ENCODE peak calls at places on chromosomes 5 and 9, in nine cellular contexts. G, B, J, X, D, R, N, S and A are unnamed samples.

GRCh38 chr9:101380295-101380694 is 4.5 kb downstream of the BAAT start:
- DNase-seq in S (no peak), D (no peak), G (peak; percentile 26), B (no peak), N (no peak), R (no peak), X (no peak), J (no peak), A (no peak)

GRCh38 chr5:137615171-137615775 is 116.1 kb upstream of the SPOCK1 start:
- DNase-seq in N (no peak), D (no peak), X (no peak), J (no peak), S (no peak), R (no peak), B (no peak), G (no peak), A (no peak)

GRCh38 chr5:143946821-143947220 is 134.9 kb downstream of the HMHB1 start:
- DNase-seq in J (no peak), D (no peak), G (no peak), S (peak; percentile 35), X (no peak), B (no peak), R (no peak), N (no peak), A (no peak)

GRCh38 chr9:106526805-106527204 is 336.2 kb upstream of the ZNF462 start:
- DNase-seq in X (no peak), S (no peak), G (no peak), N (no peak), R (no peak), D (no peak), J (no peak), B (no peak), A (no peak)

GRCh38 chr5:112485802-112486427 is 66.8 kb upstream of the EPB41L4A start:
- DNase-seq in B (no peak), G (no peak), R (no peak), N (no peak), D (no peak), X (no peak), S (no peak), J (no peak), A (peak; percentile 50)

GRCh38 chr5:154778534-154778933 is 23.4 kb downstream of the LARP1 start:
- DNase-seq in B (no peak), G (no peak), N (no peak), J (no peak), S (no peak), X (no peak), R (no peak), D (peak; percentile 78), A (no peak)

GRCh38 chr5:122173484-122174191 is 44.3 kb downstream of the ZNF474 start:
- DNase-seq in N (no peak), B (no peak), X (no peak), G (no peak), D (no peak), J (no peak), S (no peak), R (no peak), A (no peak)

GRCh38 chr5:77744116-77744515 is 32.0 kb downstream of the TBCA start:
- DNase-seq in B (no peak), N (no peak), R (no peak), X (no peak), G (no peak), D (no peak), S (no peak), J (no peak), A (no peak)

GRCh38 chr5:139631520-139632165 is 16.5 kb upstream of the CXXC5 start:
- DNase-seq in D (no peak), X (no peak), B (no peak), R (no peak), G (no peak), N (no peak), S (no peak), J (no peak), A (no peak)

GRCh38 chr9:129335456-129336129 is 157.5 kb upstream of the IER5L start:
- DNase-seq in B (no peak), J (peak; percentile 14), D (no peak), S (no peak), N (no peak), G (no peak), X (no peak), R (no peak), A (peak; percentile 71)

GRCh38 chr9:129337287-129338140 is 159.5 kb upstream of the IER5L start:
- DNase-seq in N (no peak), S (no peak), X (no peak), D (no peak), J (no peak), B (peak; percentile 60), R (no peak), G (no peak), A (no peak)

GRCh38 chr9:129334744-129335080 is 156.7 kb upstream of the IER5L start:
- DNase-seq in N (no peak), X (no peak), D (no peak), S (no peak), R (no peak), G (no peak), J (no peak), B (no peak), A (no peak)

GRCh38 chr9:129336130-129336528 is 158.1 kb upstream of the IER5L start:
- DNase-seq in J (peak; percentile 60), N (no peak), S (peak; percentile 46), G (no peak), B (no peak), R (no peak), D (no peak), X (no peak), A (no peak)

GRCh38 chr9:129336601-129337286 is 158.7 kb upstream of the IER5L start:
- DNase-seq in R (peak; percentile 47), G (peak; percentile 78), J (peak; percentile 19), N (peak; percentile 24), X (no peak), S (peak; percentile 55), B (no peak), D (no peak), A (peak; percentile 81)
- H3K4me3 ChIP-seq in R (peak overlapping the region; percentile 20), G (peak overlapping the region; percentile 29), J (peak overlapping the region; percentile 41), N (peak overlapping the region; percentile 74), X (peak overlapping the region; percentile 72), S (no peak overlapping the region), B (peak overlapping the region; percentile 23), D (peak overlapping the region; percentile 39), A (peak overlapping the region; percentile 47)

DNA sequence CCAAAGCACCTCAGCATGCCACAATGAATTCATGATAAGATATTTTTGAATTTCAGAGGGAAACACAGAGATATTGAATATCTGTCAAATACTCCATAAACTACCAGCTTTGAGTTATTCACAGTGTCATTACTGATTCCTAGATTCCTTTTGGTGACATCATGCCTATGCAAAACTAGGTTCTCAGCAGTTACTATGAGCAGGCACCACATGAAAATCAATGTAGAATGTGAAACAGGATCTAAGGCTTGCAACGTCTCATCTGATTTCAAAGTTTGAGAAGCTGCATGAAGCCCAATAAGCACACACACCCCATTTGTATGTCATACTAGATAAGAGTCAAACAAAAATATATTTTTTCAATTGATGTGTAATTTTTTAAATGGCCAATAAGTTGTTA is 426.5 kb downstream of the NR2F1-AS1 start:
- DNase-seq in J (no peak), G (no peak), R (no peak), S (peak; percentile 40), D (no peak), X (no peak), B (no peak), N (no peak), A (no peak)
- H3K4me1 ChIP-seq in J (peaks cover 22% of the 10 kb centered on the region), G (peaks cover 16% of the 10 kb centered on the region), R (no peaks in the 10 kb centered on the region), S (peaks cover 12% of the 10 kb centered on the region), D (no peaks in the 10 kb centered on the region), X (peaks cover 17% of the 10 kb centered on the region), B (no peaks in the 10 kb centered on the region), N (no peaks in the 10 kb centered on the region), A (peaks cover 4% of the 10 kb centered on the region)

DNA sequence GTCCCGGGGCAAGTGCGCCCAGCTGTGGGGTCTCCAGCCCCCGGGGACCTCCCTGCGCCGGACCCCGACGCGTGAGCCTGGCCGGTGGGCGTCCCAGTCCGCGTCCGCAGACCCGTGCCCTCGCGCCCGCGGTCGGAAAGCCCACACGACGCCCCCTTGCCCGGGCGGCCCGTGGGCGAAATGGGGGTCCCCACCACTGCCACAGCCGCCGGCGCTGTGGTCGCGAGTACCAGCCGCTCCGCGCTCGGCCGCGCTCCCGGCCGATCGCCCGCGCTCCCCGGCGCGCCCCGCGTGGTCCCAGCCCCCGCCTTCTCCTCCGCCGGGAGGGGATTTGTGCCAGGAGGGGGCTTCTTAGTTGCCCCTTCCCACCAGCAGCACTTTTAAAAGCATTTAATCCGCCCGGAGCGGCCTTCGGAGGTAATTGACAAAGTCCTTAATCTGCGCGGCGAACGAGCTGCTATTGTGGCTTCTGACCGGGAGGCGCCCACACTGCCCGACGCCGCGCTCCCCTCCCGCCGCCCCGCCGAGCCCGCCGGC is 426 bp upstream of the FIBCD1 start:
- DNase-seq in D (no peak), B (no peak), G (peak; percentile 91), X (no peak), J (no peak), R (no peak), N (no peak), S (peak; percentile 11), A (no peak)
- H3K27me3 ChIP-seq in D (peaks cover 83% of the 10 kb centered on the region), B (no peaks in the 10 kb centered on the region), G (peaks cover 66% of the 10 kb centered on the region), X (peaks cover 13% of the 10 kb centered on the region), J (no peaks in the 10 kb centered on the region), R (peaks cover 75% of the 10 kb centered on the region), N (peaks cover 2% of the 10 kb centered on the region), S (peaks cover 35% of the 10 kb centered on the region), A (no peaks in the 10 kb centered on the region)

DNA sequence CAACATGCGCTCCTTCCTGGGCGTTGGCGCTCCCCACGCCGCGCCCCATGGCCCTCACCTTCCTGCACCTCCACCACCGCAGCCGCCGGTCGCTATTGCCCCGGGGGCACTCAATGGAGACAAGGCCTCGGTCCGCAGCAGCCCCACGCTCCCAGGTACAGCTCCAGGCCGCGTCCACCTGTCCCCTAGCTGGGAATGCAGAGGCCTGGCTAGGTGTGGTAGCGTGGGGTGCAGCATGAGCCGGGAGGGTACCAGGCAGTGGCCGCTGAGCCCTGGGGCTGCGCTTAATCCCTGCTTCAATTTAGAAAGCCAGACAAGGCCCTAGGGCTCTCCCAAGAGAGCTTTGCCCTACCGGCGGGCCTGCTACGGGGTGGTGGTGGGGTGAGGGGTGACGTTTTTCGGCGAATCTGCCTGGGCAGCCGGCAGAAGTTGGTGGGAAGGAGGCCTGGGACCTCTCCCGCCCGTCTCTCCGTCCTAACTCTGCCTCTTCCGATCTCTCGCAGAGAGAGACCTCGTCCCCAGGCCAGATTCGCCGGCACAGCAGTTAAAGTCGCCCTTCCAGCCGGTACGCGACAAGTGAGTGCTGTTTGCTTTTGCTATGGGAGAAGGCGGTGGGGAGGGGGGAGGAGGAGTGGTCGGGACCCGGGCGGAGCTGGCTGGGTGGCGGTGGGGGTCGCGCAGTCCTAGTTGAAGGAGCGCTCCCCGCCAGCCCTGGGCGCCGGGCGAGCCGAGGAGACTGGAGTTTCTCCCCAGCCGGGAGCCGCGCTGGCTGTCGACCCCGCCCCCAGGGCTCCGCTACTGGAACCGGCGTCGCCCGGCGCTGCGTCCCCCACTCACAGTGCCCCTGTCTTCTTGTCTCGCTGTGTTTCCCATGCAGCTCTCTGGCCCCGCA is 4.7 kb downstream of the IRX1 start:
- DNase-seq in G (peak; percentile 88), X (no peak), J (peak; percentile 51), D (no peak), R (no peak), N (no peak), B (no peak), S (no peak), A (no peak)
- H3K4me3 ChIP-seq in G (peak overlapping the region; percentile 49), X (peak overlapping the region; percentile 25), J (peak overlapping the region; percentile 82), D (no peak overlapping the region), R (no peak overlapping the region), N (no peak overlapping the region), B (peak overlapping the region; percentile 14), S (no peak overlapping the region), A (peak overlapping the region; percentile 8)